ENCODE peak calls at places on chromosomes 5 and 9, in four cellular contexts. One of them, this sample, is unnamed.

GRCh38 chr9:77712533-77713130 is 64.5 kb upstream of the GNA14 start:
- DNase-seq in A549: peak; percentile 17
- DNase-seq in HepG2: peak; percentile 20
- DNase-seq in GM12878: no peak
- DNase-seq in this sample: no peak

GRCh38 chr5:35202319-35203111 is 27.8 kb downstream of the PRLR start:
- DNase-seq in A549: peak; percentile 58
- DNase-seq in HepG2: peak; percentile 70
- DNase-seq in GM12878: no peak
- DNase-seq in this sample: peak; percentile 51

GRCh38 chr5:129448654-129449053 is 11.4 kb upstream of the ADAMTS19 start:
- DNase-seq in A549: no peak
- DNase-seq in HepG2: no peak
- DNase-seq in GM12878: no peak
- DNase-seq in this sample: no peak

GRCh38 chr5:173790836-173791546 is 97.2 kb upstream of the CPEB4 start:
- DNase-seq in A549: no peak
- DNase-seq in HepG2: no peak
- DNase-seq in GM12878: no peak
- DNase-seq in this sample: no peak

GRCh38 chr5:154972476-154973080 is 31.7 kb downstream of the MRPL22 start:
- DNase-seq in A549: peak; percentile 55
- DNase-seq in HepG2: peak; percentile 35
- DNase-seq in GM12878: no peak
- DNase-seq in this sample: peak; percentile 49

GRCh38 chr5:123966781-123967180 is 454.8 kb downstream of the CSNK1G3 start:
- DNase-seq in A549: no peak
- DNase-seq in HepG2: no peak
- DNase-seq in GM12878: no peak
- DNase-seq in this sample: no peak

GRCh38 chr5:1666812-1667588 is 132.6 kb downstream of the MRPL36 start:
- DNase-seq in A549: peak; percentile 33
- DNase-seq in HepG2: no peak
- DNase-seq in GM12878: no peak
- DNase-seq in this sample: peak; percentile 93

GRCh38 chr9:127136880-127137639 is 14.6 kb upstream of the ANGPTL2 start:
- DNase-seq in A549: no peak
- DNase-seq in HepG2: no peak
- DNase-seq in GM12878: no peak
- DNase-seq in this sample: no peak

GRCh38 chr5:135058326-135058725 is 24.3 kb upstream of the PITX1 start:
- DNase-seq in A549: no peak
- DNase-seq in HepG2: no peak
- DNase-seq in GM12878: no peak
- DNase-seq in this sample: no peak

GRCh38 chr5:143397302-143398052 is 6.0 kb downstream of the NR3C1 start:
- DNase-seq in A549: no peak
- DNase-seq in HepG2: peak; percentile 49
- DNase-seq in GM12878: no peak
- DNase-seq in this sample: no peak

GRCh38 chr9:2934883-2935282 is 91.0 kb upstream of the PUM3 start:
- DNase-seq in A549: no peak
- DNase-seq in HepG2: no peak
- DNase-seq in GM12878: no peak
- DNase-seq in this sample: no peak

GRCh38 chr5:87300744-87301143 is 33.1 kb downstream of the RASA1 start:
- DNase-seq in A549: peak; percentile 82
- DNase-seq in HepG2: peak; percentile 13
- DNase-seq in GM12878: no peak
- DNase-seq in this sample: peak; percentile 2

GRCh38 chr5:157961176-157961575 is 102.2 kb upstream of the CLINT1 start:
- DNase-seq in A549: no peak
- DNase-seq in HepG2: no peak
- DNase-seq in GM12878: no peak
- DNase-seq in this sample: peak; percentile 34

GRCh38 chr9:105062222-105062850 is 134.4 kb upstream of the ABCA1 start:
- DNase-seq in A549: peak; percentile 39
- DNase-seq in HepG2: no peak
- DNase-seq in GM12878: no peak
- DNase-seq in this sample: no peak

GRCh38 chr5:67495072-67495471 is 298.5 kb upstream of the CD180 start:
- DNase-seq in A549: no peak
- DNase-seq in HepG2: no peak
- DNase-seq in GM12878: no peak
- DNase-seq in this sample: no peak

GRCh38 chr9:112278152-112278551 is 55.3 kb downstream of the PTBP3 start:
- DNase-seq in A549: no peak
- DNase-seq in HepG2: peak; percentile 6
- DNase-seq in GM12878: no peak
- DNase-seq in this sample: no peak

GRCh38 chr9:121537283-121537682 is 37.6 kb upstream of the GGTA1 start:
- DNase-seq in A549: no peak
- DNase-seq in HepG2: no peak
- DNase-seq in GM12878: no peak
- DNase-seq in this sample: no peak

DNA sequence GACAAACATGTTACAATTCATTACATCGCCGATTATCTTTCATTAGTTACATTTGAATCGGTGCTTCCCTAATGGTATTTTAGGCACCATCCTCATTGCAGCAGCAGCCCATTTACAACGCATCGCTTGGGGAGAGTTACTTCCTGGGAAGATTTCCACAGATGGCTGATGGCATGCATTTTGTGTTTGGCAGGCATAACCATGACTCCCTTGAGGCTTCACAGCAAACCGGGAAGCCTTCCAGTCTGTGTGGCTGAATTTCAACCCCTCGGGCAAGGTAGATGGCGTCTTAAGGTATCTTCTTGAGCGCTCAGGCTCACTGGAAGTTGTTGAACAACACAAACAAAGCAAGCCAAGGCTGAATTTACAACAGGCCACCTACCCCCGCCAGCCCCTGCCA is 1.6 kb upstream of the DNAH5 start:
- DNase-seq in A549: no peak
- DNase-seq in HepG2: no peak
- DNase-seq in GM12878: no peak
- DNase-seq in this sample: no peak
- TF ChIP-seq PBX3 in A549: no peak
- TF ChIP-seq PBX3 in HepG2: no peak
- TF ChIP-seq PBX3 in GM12878: no peak
- TF ChIP-seq PBX3 in this sample: no peak

DNA sequence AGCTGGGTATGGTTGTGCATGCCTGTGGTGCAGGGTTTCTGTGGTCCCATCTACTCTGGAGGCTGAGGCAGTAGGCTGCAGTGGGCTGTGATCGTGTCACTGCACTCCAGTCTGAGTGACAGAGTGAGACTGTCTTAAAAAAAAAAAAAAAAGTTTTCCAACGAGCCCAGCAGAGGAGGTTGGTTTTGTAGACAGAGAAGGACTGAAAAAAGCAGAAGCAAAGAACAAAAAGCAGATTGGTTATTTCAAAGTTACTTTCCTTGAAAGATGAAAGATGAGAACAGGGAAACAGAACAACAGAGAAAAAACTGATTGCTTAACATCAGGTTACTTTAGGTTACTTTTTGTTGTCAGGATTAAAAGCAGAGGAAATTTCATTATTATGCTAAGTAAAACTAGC is 78.0 kb downstream of the ANKRD55 start:
- DNase-seq in A549: no peak
- DNase-seq in HepG2: no peak
- DNase-seq in GM12878: no peak
- DNase-seq in this sample: no peak
- H3K4me1 ChIP-seq in A549: peaks cover 14% of the 10 kb centered on the region
- H3K4me1 ChIP-seq in HepG2: peaks cover 67% of the 10 kb centered on the region
- H3K4me1 ChIP-seq in GM12878: peaks cover 26% of the 10 kb centered on the region
- H3K4me1 ChIP-seq in this sample: no peaks in the 10 kb centered on the region

GRCh38 chr5:38452201-38452600 is 104.2 kb downstream of the LIFR start:
- DNase-seq in A549: no peak
- DNase-seq in HepG2: no peak
- DNase-seq in GM12878: no peak
- DNase-seq in this sample: no peak
- TF ChIP-seq PBX3 in A549: no peak
- TF ChIP-seq PBX3 in HepG2: no peak
- TF ChIP-seq PBX3 in GM12878: no peak
- TF ChIP-seq PBX3 in this sample: no peak

DNA sequence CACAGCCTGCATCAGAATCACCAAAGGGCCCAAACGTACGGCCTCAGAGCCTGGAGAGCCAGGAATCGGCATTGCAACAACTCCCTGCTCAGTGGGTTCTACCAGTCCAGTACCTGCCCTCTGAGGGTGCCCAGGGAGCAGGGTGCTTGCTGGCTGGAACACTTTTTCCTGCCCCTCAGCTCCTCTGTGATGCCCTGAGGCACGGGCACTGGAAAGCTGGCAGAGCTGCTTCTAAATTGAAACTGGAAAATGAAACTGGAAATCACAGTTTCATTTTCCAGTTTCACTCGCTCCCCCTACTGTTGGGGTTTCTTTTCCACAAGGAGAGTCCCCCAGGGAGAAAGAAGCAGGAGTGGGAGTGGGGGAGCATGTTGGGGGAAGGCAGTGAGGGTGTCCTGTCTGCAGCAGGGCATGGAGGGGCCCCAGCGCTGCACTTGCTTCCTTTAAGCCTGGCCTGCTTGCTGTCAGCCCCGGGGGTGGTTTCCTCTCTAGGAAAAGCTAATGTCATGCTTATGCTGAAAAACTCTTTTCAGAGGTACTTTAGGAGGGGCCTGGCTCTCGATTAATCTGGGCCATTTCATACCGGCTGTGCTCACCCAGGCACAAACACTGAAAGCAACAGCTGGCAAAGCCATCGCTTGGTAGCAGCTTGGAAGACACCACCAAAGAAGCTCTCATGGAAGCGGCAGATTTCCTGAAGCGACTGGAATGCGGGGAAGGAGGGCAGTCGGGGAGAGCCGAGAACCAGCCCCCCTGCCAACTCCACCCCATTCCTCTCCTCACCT is 26.2 kb downstream of the IRF1 start:
- DNase-seq in A549: no peak
- DNase-seq in HepG2: no peak
- DNase-seq in GM12878: no peak
- DNase-seq in this sample: peak; percentile 42
- H3K4me1 ChIP-seq in A549: peaks cover 19% of the 10 kb centered on the region
- H3K4me1 ChIP-seq in HepG2: peaks cover 98% of the 10 kb centered on the region
- H3K4me1 ChIP-seq in GM12878: peaks cover 70% of the 10 kb centered on the region
- H3K4me1 ChIP-seq in this sample: peaks cover 34% of the 10 kb centered on the region

DNA sequence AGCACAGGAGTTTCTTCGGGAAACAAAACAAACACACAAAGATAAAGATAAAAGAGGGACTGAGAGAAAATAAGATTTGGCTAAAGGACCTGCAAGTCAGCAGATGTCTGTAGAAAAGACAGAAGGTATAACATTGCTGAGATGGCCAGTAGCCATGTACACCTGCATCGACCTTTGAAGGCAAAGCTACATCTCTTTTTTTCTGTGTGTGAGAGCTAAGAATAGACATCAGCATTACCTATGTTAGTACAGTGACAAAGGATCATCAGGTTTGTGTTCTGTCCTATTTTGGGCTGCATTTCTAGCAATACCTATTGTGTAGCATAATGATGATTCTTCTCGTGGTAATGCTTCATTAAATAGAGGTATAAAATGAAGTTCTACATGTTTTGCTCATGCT is 64.9 kb downstream of the KDM4C start:
- DNase-seq in A549: no peak
- DNase-seq in HepG2: no peak
- DNase-seq in GM12878: no peak
- DNase-seq in this sample: no peak
- TF ChIP-seq PBX3 in A549: no peak
- TF ChIP-seq PBX3 in HepG2: no peak
- TF ChIP-seq PBX3 in GM12878: no peak
- TF ChIP-seq PBX3 in this sample: no peak

GRCh38 chr9:135887585-135888050 is 19.7 kb downstream of the CAMSAP1 start:
- DNase-seq in A549: no peak
- DNase-seq in HepG2: no peak
- DNase-seq in GM12878: peak; percentile 19
- DNase-seq in this sample: no peak
- H3K4me1 ChIP-seq in A549: peaks cover 21% of the 10 kb centered on the region
- H3K4me1 ChIP-seq in HepG2: peaks cover 16% of the 10 kb centered on the region
- H3K4me1 ChIP-seq in GM12878: peaks cover 20% of the 10 kb centered on the region
- H3K4me1 ChIP-seq in this sample: peaks cover 30% of the 10 kb centered on the region